ENCODE peak calls at places on chromosomes 5 and 9, in six cellular contexts. One of them, this sample, is unnamed.

GRCh38 chr5:72702881-72703434 is 113.5 kb upstream of the TNPO1 start:
- DNase-seq in psoas muscle: no peak
- DNase-seq in caudate nucleus: no peak
- DNase-seq in right cardiac atrium: no peak
- DNase-seq in lower lobe of right lung: no peak
- DNase-seq in aorta: no peak
- DNase-seq in this sample: no peak

GRCh38 chr9:119164716-119165115 is 204.5 kb downstream of the BRINP1 start:
- DNase-seq in caudate nucleus: no peak
- DNase-seq in psoas muscle: no peak
- DNase-seq in lower lobe of right lung: no peak
- DNase-seq in right cardiac atrium: no peak
- DNase-seq in aorta: no peak
- DNase-seq in this sample: no peak

GRCh38 chr5:80654391-80655230 is at the start of the genes DHFR and MSH3:
- DNase-seq in lower lobe of right lung: peak; percentile 91
- DNase-seq in right cardiac atrium: peak; percentile 96
- DNase-seq in caudate nucleus: peak; percentile 85
- DNase-seq in aorta: peak; percentile 91
- DNase-seq in psoas muscle: peak; percentile 88
- DNase-seq in this sample: peak; percentile 88

GRCh38 chr5:177959315-177959714 is 36.7 kb downstream of the PROP1 start:
- DNase-seq in caudate nucleus: no peak
- DNase-seq in lower lobe of right lung: no peak
- DNase-seq in aorta: no peak
- DNase-seq in psoas muscle: no peak
- DNase-seq in right cardiac atrium: no peak
- DNase-seq in this sample: no peak

GRCh38 chr9:72875221-72875620 is 77.6 kb downstream of the ALDH1A1 start:
- DNase-seq in lower lobe of right lung: no peak
- DNase-seq in caudate nucleus: no peak
- DNase-seq in psoas muscle: no peak
- DNase-seq in aorta: no peak
- DNase-seq in right cardiac atrium: no peak
- DNase-seq in this sample: no peak

GRCh38 chr9:96073531-96074284 is 198.2 kb downstream of the ERCC6L2 start:
- DNase-seq in lower lobe of right lung: no peak
- DNase-seq in aorta: no peak
- DNase-seq in psoas muscle: no peak
- DNase-seq in right cardiac atrium: no peak
- DNase-seq in caudate nucleus: no peak
- DNase-seq in this sample: no peak

GRCh38 chr5:168706655-168707069 is 127.5 kb upstream of the PANK3 start:
- DNase-seq in caudate nucleus: peak; percentile 40
- DNase-seq in lower lobe of right lung: no peak
- DNase-seq in psoas muscle: no peak
- DNase-seq in aorta: no peak
- DNase-seq in right cardiac atrium: no peak
- DNase-seq in this sample: no peak

GRCh38 chr9:129624947-129625346 is 1.0 kb upstream of the NTMT1 start:
- DNase-seq in aorta: no peak
- DNase-seq in psoas muscle: no peak
- DNase-seq in lower lobe of right lung: no peak
- DNase-seq in caudate nucleus: peak; percentile 25
- DNase-seq in right cardiac atrium: no peak
- DNase-seq in this sample: no peak

GRCh38 chr5:44389410-44389879 is at the start of gene FGF10:
- DNase-seq in caudate nucleus: no peak
- DNase-seq in psoas muscle: peak; percentile 18
- DNase-seq in lower lobe of right lung: peak; percentile 47
- DNase-seq in aorta: peak; percentile 47
- DNase-seq in right cardiac atrium: peak; percentile 59
- DNase-seq in this sample: peak; percentile 73

GRCh38 chr9:131418143-131419028 is 24.5 kb downstream of the PRRC2B start:
- DNase-seq in aorta: no peak
- DNase-seq in right cardiac atrium: peak; percentile 17
- DNase-seq in lower lobe of right lung: peak; percentile 47
- DNase-seq in psoas muscle: peak; percentile 44
- DNase-seq in caudate nucleus: no peak
- DNase-seq in this sample: no peak

GRCh38 chr5:139650689-139651501 is 2.7 kb downstream of the CXXC5 start:
- DNase-seq in lower lobe of right lung: peak; percentile 75
- DNase-seq in psoas muscle: peak; percentile 59
- DNase-seq in right cardiac atrium: peak; percentile 86
- DNase-seq in caudate nucleus: peak; percentile 74
- DNase-seq in aorta: peak; percentile 72
- DNase-seq in this sample: no peak

GRCh38 chr5:125198270-125198974 is 452.0 kb upstream of the ZNF608 start:
- DNase-seq in right cardiac atrium: peak; percentile 80
- DNase-seq in caudate nucleus: peak; percentile 44
- DNase-seq in aorta: peak; percentile 68
- DNase-seq in lower lobe of right lung: peak; percentile 50
- DNase-seq in psoas muscle: peak; percentile 55
- DNase-seq in this sample: no peak

GRCh38 chr5:14534773-14535172 is 46.8 kb upstream of the OTULINL start:
- DNase-seq in caudate nucleus: no peak
- DNase-seq in lower lobe of right lung: no peak
- DNase-seq in aorta: no peak
- DNase-seq in right cardiac atrium: no peak
- DNase-seq in psoas muscle: no peak
- DNase-seq in this sample: no peak

GRCh38 chr5:14879985-14880589 is 8.5 kb upstream of the ANKH start:
- DNase-seq in right cardiac atrium: no peak
- DNase-seq in psoas muscle: no peak
- DNase-seq in caudate nucleus: no peak
- DNase-seq in aorta: no peak
- DNase-seq in lower lobe of right lung: no peak
- DNase-seq in this sample: no peak

GRCh38 chr9:124079176-124079925 is 67.8 kb downstream of the LHX2 start:
- DNase-seq in right cardiac atrium: peak; percentile 67
- DNase-seq in caudate nucleus: peak; percentile 3
- DNase-seq in psoas muscle: peak; percentile 53
- DNase-seq in lower lobe of right lung: no peak
- DNase-seq in aorta: no peak
- DNase-seq in this sample: no peak

GRCh38 chr9:13900449-13900848 is 413.5 kb downstream of the NFIB start:
- DNase-seq in right cardiac atrium: no peak
- DNase-seq in caudate nucleus: no peak
- DNase-seq in psoas muscle: no peak
- DNase-seq in aorta: no peak
- DNase-seq in lower lobe of right lung: no peak
- DNase-seq in this sample: no peak

DNA sequence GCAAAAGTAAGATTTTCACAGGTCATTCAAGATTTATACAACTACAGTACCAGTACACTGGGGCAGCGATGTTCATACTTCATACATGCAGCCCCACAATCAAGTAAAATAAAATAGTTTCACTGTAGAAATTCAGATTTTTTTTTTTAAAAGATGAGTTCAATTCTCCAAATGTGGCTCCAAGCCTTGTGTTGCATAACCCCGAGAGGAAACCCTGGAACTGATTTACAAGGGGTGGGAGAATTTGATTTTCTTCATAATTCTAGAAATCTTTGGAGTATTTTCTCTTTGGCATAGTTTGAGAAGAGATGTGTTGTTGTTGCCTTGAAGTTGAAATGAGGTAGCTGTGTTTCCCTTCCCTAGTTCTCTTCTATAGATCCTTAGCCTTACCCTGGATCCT is 3.0 kb downstream of the RHOBTB3 start:
- DNase-seq in right cardiac atrium: no peak
- DNase-seq in lower lobe of right lung: no peak
- DNase-seq in psoas muscle: no peak
- DNase-seq in caudate nucleus: no peak
- DNase-seq in aorta: no peak
- DNase-seq in this sample: no peak
- H3K27ac ChIP-seq in right cardiac atrium: no peak overlapping the region
- H3K27ac ChIP-seq in lower lobe of right lung: no peak overlapping the region
- H3K27ac ChIP-seq in psoas muscle: peak overlapping the region; percentile 94
- H3K27ac ChIP-seq in caudate nucleus: peak overlapping the region; percentile 9
- H3K27ac ChIP-seq in aorta: no peak overlapping the region
- H3K27ac ChIP-seq in this sample: peak overlapping the region; percentile 49

DNA sequence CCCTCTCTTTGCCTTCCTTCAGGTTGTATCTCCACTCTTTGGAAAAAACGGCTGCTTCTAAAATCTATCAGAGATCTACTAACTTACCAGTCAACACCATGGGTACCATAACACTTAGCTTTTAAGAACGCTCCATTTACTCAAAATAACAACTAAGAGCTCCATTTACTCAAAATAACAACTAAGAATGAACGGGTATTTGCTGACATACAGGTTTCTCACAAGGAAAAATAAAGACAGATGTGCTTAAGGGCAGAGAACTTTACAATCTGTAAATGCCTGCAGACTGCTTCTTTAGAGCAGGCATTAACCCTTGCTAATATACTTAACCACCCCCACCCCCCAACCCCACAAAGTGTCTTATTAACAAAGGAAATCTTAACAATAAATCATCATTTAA is 2.8 kb downstream of the UBAP2 start:
- DNase-seq in caudate nucleus: no peak
- DNase-seq in aorta: no peak
- DNase-seq in lower lobe of right lung: no peak
- DNase-seq in right cardiac atrium: no peak
- DNase-seq in psoas muscle: no peak
- DNase-seq in this sample: no peak
- H3K27ac ChIP-seq in caudate nucleus: no peak overlapping the region
- H3K27ac ChIP-seq in aorta: no peak overlapping the region
- H3K27ac ChIP-seq in lower lobe of right lung: no peak overlapping the region
- H3K27ac ChIP-seq in right cardiac atrium: no peak overlapping the region
- H3K27ac ChIP-seq in psoas muscle: peak overlapping the region; percentile 98
- H3K27ac ChIP-seq in this sample: no peak overlapping the region

GRCh38 chr5:57497733-57498132 is 15.1 kb upstream of the ACTBL2 start:
- DNase-seq in caudate nucleus: no peak
- DNase-seq in right cardiac atrium: no peak
- DNase-seq in lower lobe of right lung: no peak
- DNase-seq in psoas muscle: no peak
- DNase-seq in aorta: no peak
- DNase-seq in this sample: no peak

GRCh38 chr5:57501414-57502321 is 19.1 kb upstream of the ACTBL2 start:
- DNase-seq in caudate nucleus: peak; percentile 3
- DNase-seq in psoas muscle: no peak
- DNase-seq in lower lobe of right lung: no peak
- DNase-seq in aorta: no peak
- DNase-seq in right cardiac atrium: peak; percentile 32
- DNase-seq in this sample: no peak

GRCh38 chr5:57495688-57496087 is 13.1 kb upstream of the ACTBL2 start:
- DNase-seq in caudate nucleus: no peak
- DNase-seq in aorta: no peak
- DNase-seq in right cardiac atrium: no peak
- DNase-seq in lower lobe of right lung: no peak
- DNase-seq in psoas muscle: no peak
- DNase-seq in this sample: no peak

GRCh38 chr5:57503433-57503832 is 20.8 kb upstream of the ACTBL2 start:
- DNase-seq in aorta: no peak
- DNase-seq in psoas muscle: no peak
- DNase-seq in lower lobe of right lung: no peak
- DNase-seq in caudate nucleus: no peak
- DNase-seq in right cardiac atrium: no peak
- DNase-seq in this sample: no peak

GRCh38 chr5:57499262-57500050 is 16.8 kb upstream of the ACTBL2 start:
- DNase-seq in aorta: no peak
- DNase-seq in right cardiac atrium: peak; percentile 33
- DNase-seq in caudate nucleus: peak; percentile 4
- DNase-seq in lower lobe of right lung: no peak
- DNase-seq in psoas muscle: no peak
- DNase-seq in this sample: no peak
- H3K27ac ChIP-seq in aorta: no peak overlapping the region
- H3K27ac ChIP-seq in right cardiac atrium: no peak overlapping the region
- H3K27ac ChIP-seq in caudate nucleus: no peak overlapping the region
- H3K27ac ChIP-seq in lower lobe of right lung: no peak overlapping the region
- H3K27ac ChIP-seq in psoas muscle: no peak overlapping the region
- H3K27ac ChIP-seq in this sample: no peak overlapping the region

GRCh38 chr9:89021154-89021803 is 30.0 kb downstream of the S1PR3 start:
- DNase-seq in right cardiac atrium: no peak
- DNase-seq in caudate nucleus: no peak
- DNase-seq in lower lobe of right lung: no peak
- DNase-seq in aorta: no peak
- DNase-seq in psoas muscle: peak; percentile 49
- DNase-seq in this sample: no peak
- H3K27ac ChIP-seq in right cardiac atrium: peak overlapping the region; percentile 60
- H3K27ac ChIP-seq in caudate nucleus: no peak overlapping the region
- H3K27ac ChIP-seq in lower lobe of right lung: peak overlapping the region; percentile 86
- H3K27ac ChIP-seq in aorta: no peak overlapping the region
- H3K27ac ChIP-seq in psoas muscle: no peak overlapping the region
- H3K27ac ChIP-seq in this sample: no peak overlapping the region

DNA sequence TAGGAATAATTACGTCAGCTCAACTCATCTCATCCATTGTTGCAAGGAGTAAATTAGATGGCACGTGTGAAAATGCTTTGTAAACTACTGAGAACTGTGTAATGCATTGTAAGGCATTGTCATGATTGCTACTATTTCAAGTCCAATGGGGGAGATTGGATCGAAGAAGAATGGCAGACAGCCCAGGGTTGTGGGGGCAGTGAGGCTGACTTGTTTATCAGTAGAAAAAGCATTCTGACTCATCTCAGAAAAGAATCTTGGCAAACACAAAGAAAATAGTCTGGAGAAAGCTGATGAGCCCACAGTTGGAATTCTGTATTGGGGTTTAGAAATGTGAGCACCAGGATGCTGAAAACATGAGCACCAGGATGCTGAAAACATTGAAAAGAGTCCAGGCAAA is 28.0 kb upstream of the DAP start:
- DNase-seq in psoas muscle: peak; percentile 31
- DNase-seq in right cardiac atrium: peak; percentile 65
- DNase-seq in aorta: no peak
- DNase-seq in caudate nucleus: no peak
- DNase-seq in lower lobe of right lung: no peak
- DNase-seq in this sample: no peak
- H3K27ac ChIP-seq in psoas muscle: no peak overlapping the region
- H3K27ac ChIP-seq in right cardiac atrium: no peak overlapping the region
- H3K27ac ChIP-seq in aorta: no peak overlapping the region
- H3K27ac ChIP-seq in caudate nucleus: no peak overlapping the region
- H3K27ac ChIP-seq in lower lobe of right lung: no peak overlapping the region
- H3K27ac ChIP-seq in this sample: no peak overlapping the region

DNA sequence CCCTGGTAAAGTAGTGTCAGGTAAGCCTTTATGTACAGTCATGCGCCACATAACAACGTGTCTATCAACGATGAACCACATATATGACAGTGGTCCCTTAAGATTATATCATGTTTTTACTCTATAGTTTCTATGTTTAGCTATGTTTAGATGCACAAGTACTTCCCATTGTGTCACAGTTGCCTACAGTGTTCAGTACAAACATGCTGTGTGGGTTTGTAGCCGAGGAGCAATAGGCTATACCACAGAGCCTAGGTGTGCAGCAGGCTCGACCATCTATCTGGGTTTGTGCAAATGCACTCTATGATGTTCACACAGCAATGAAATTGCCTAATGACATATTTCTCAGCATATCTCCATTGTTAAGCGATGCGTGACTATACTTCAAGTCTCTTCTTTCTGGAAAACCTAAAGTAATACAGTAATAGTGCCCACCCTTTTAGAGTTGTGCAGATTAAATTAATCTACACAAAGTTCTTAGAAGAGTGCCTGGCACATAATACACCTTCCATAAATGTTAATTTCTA is 295.9 kb downstream of the ARHGAP26 start:
- DNase-seq in psoas muscle: no peak
- DNase-seq in aorta: no peak
- DNase-seq in lower lobe of right lung: no peak
- DNase-seq in caudate nucleus: no peak
- DNase-seq in right cardiac atrium: no peak
- DNase-seq in this sample: no peak
- H3K27ac ChIP-seq in psoas muscle: peak overlapping the region; percentile 81
- H3K27ac ChIP-seq in aorta: no peak overlapping the region
- H3K27ac ChIP-seq in lower lobe of right lung: peak overlapping the region; percentile 52
- H3K27ac ChIP-seq in caudate nucleus: no peak overlapping the region
- H3K27ac ChIP-seq in right cardiac atrium: no peak overlapping the region
- H3K27ac ChIP-seq in this sample: no peak overlapping the region

This sample was measured in coronary artery.